ENCODE peak calls at places on chromosome 19, in six cellular contexts. J is ascending aorta, X is uterus, A is thyroid gland, Q is right lobe of liver, F is tibial nerve. O is an unnamed sample.

GRCh38 chr19:45528744-45529453 is 21.6 kb downstream of the VASP start:
- DNase-seq in J (no peak), X (no peak), A (peak; percentile 70), Q (no peak), F (no peak), O (no peak)

GRCh38 chr19:56167064-56167578 is 8.7 kb upstream of the GALP start:
- DNase-seq in J (no peak), X (no peak), A (no peak), Q (no peak), F (no peak), O (no peak)

GRCh38 chr19:44785271-44785670 is 7.6 kb downstream of the CBLC start:
- DNase-seq in J (no peak), X (no peak), A (no peak), Q (no peak), F (no peak), O (no peak)

GRCh38 chr19:20333508-20333907 is 166.5 kb downstream of the ZNF486 start:
- DNase-seq in J (no peak), X (no peak), A (no peak), Q (no peak), F (no peak), O (no peak)

GRCh38 chr19:10766049-10766623 is 48.3 kb downstream of the DNM2 start:
- DNase-seq in J (no peak), X (no peak), A (peak; percentile 74), Q (no peak), F (no peak), O (no peak)

GRCh38 chr19:45177817-45178261 is at the start of gene TRAPPC6A:
- DNase-seq in J (no peak), X (no peak), A (no peak), Q (no peak), F (no peak), O (no peak)

GRCh38 chr19:447064-447426 is 13.8 kb downstream of the SHC2 start:
- DNase-seq in J (no peak), X (no peak), A (no peak), Q (peak; percentile 62), F (no peak), O (no peak)

GRCh38 chr19:15479391-15480345 is at the start of gene PGLYRP2:
- DNase-seq in J (no peak), X (no peak), A (peak; percentile 92), Q (peak; percentile 72), F (no peak), O (no peak)

GRCh38 chr19:12721656-12722565 is 1.8 kb downstream of the TNPO2 start:
- DNase-seq in J (no peak), X (peak; percentile 75), A (peak; percentile 69), Q (peak; percentile 65), F (no peak), O (no peak)

GRCh38 chr19:3544742-3545668 is 6.0 kb downstream of the TEKTIP1 start:
- DNase-seq in J (no peak), X (peak; percentile 69), A (peak; percentile 49), Q (peak; percentile 76), F (peak; percentile 56), O (peak; percentile 39)

GRCh38 chr19:46537136-46538097 is 41.8 kb upstream of the PNMA8B start:
- DNase-seq in J (no peak), X (peak; percentile 52), A (peak; percentile 40), Q (peak; percentile 57), F (peak; percentile 44), O (no peak)

GRCh38 chr19:38949580-38950367 is 19.0 kb downstream of the MRPS12 start:
- DNase-seq in J (peak; percentile 42), X (peak; percentile 78), A (peak; percentile 71), Q (peak; percentile 86), F (peak; percentile 57), O (no peak)

GRCh38 chr19:46082728-46083050 is 41.8 kb downstream of the IGFL3 start:
- DNase-seq in J (no peak), X (no peak), A (no peak), Q (no peak), F (no peak), O (no peak)

GRCh38 chr19:28652790-28653189 is 560.2 kb downstream of the UQCRFS1 start:
- DNase-seq in J (no peak), X (no peak), A (no peak), Q (no peak), F (no peak), O (no peak)

GRCh38 chr19:40360020-40360686 is 11.7 kb downstream of the PLD3 start:
- DNase-seq in J (no peak), X (no peak), A (no peak), Q (no peak), F (no peak), O (no peak)

GRCh38 chr19:3606690-3607289 is at the start of gene TBXA2R:
- DNase-seq in J (peak; percentile 35), X (peak; percentile 86), A (peak; percentile 42), Q (peak; percentile 78), F (peak; percentile 78), O (no peak)

GRCh38 chr19:44576843-44577565 is 36.4 kb upstream of the IGSF23 start:
- DNase-seq in J (no peak), X (no peak), A (peak; percentile 32), Q (peak; percentile 40), F (no peak), O (no peak)

GRCh38 chr19:28869459-28869858 is 343.5 kb downstream of the UQCRFS1 start:
- DNase-seq in J (no peak), X (no peak), A (no peak), Q (no peak), F (no peak), O (no peak)

GRCh38 chr19:801861-802496 is 4.7 kb downstream of the PTBP1 start:
- DNase-seq in J (no peak), X (peak; percentile 52), A (peak; percentile 72), Q (peak; percentile 49), F (no peak), O (no peak)

GRCh38 chr19:4375164-4375619 is 25.2 kb downstream of the SH3GL1 start:
- DNase-seq in J (no peak), X (no peak), A (peak; percentile 84), Q (no peak), F (no peak), O (no peak)

GRCh38 chr19:44072543-44073401 is 813 bp downstream of the ZNF284 start:
- DNase-seq in J (no peak), X (no peak), A (no peak), Q (no peak), F (no peak), O (no peak)

GRCh38 chr19:3253270-3253669 is 28.8 kb downstream of the CELF5 start:
- DNase-seq in J (no peak), X (no peak), A (no peak), Q (no peak), F (no peak), O (no peak)

GRCh38 chr19:46494115-46494935 is 1.3 kb downstream of the PNMA8B start:
- DNase-seq in J (no peak), X (no peak), A (no peak), Q (peak; percentile 20), F (no peak), O (no peak)

GRCh38 chr19:2048959-2049740 is 1.9 kb downstream of the MKNK2 start:
- DNase-seq in J (no peak), X (no peak), A (peak; percentile 92), Q (no peak), F (no peak), O (no peak)

GRCh38 chr19:2050991-2051770 is at the start of gene MKNK2:
- DNase-seq in J (no peak), X (peak; percentile 93), A (peak; percentile 88), Q (peak; percentile 97), F (peak; percentile 89), O (no peak)

GRCh38 chr19:2049741-2050348 is 1.2 kb downstream of the MKNK2 start:
- DNase-seq in J (peak; percentile 76), X (peak; percentile 80), A (peak; percentile 97), Q (peak; percentile 85), F (peak; percentile 80), O (no peak)

GRCh38 chr19:2051771-2052704 is 994 bp upstream of the MKNK2 start:
- DNase-seq in J (no peak), X (peak; percentile 74), A (peak; percentile 38), Q (peak; percentile 80), F (no peak), O (no peak)

DNA sequence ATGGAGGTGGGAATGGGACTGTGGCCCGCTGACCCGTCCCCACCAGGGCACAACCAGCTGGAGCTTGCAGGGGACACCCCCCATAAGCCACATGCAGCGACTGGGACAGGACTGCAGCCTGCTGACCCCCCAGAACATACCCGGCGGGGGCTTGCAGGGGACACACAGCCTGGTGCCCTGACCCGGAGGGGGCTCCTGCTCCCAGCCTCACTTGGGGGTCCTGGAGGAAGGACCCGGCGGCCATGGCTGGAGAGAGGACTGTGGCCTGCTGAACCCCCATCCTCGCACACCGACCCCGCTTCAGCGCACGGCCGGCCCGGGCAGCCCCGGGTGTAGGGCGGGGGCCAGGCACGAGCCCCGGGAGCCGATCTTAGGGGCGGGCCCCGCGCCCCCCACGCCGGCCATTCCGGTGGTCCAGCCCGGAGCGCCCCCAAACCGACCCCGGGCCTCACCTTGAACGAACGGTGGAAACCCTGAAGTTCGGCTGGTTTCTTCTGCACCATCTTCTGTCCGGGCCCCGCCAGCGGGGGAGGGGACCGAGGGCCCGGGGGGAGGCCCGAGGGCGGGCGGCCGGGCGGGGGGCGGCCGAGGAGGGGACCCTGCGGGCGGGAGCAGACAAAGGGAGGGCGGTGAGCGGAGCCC is 574 bp downstream of the MKNK2 start:
- DNase-seq in J (no peak), X (no peak), A (peak; percentile 30), Q (peak; percentile 57), F (no peak), O (no peak)
- H3K4me3 ChIP-seq in J (peak overlapping the region; percentile 98), X (peak overlapping the region; percentile 96), A (peak overlapping the region; percentile 98), Q (peak overlapping the region; percentile 93), F (peak overlapping the region; percentile 99), O (peak overlapping the region; percentile 84)

DNA sequence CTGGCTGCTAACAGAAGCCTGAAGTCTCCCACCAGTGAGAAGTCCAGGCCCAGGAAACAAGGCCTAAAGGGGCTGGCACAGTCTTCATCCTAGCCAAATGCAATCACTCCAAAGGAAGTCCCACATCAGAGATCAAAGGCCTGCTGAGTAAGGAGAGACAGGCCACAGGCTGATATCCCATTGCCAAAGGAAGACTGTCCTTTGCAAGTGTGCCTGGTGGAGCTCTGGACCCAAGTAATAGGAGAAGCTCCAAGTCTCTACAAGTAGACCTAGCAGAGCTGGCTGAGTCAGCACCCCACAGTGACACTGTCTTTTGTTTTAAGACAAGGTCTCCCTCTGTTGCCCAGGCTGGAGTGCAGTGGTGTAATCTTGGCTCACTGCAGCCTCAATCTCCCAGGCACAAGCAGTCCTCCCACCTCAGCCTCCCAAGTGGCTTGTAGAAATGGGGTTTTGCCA is 4.5 kb downstream of the DBP start:
- DNase-seq in J (no peak), X (no peak), A (no peak), Q (no peak), F (no peak), O (no peak)
- H3K4me1 ChIP-seq in J (peaks cover 24% of the 10 kb centered on the region), X (peaks cover 11% of the 10 kb centered on the region), A (peaks cover 23% of the 10 kb centered on the region), Q (peaks cover 19% of the 10 kb centered on the region), F (peaks cover 84% of the 10 kb centered on the region), O (peaks cover 23% of the 10 kb centered on the region)

DNA sequence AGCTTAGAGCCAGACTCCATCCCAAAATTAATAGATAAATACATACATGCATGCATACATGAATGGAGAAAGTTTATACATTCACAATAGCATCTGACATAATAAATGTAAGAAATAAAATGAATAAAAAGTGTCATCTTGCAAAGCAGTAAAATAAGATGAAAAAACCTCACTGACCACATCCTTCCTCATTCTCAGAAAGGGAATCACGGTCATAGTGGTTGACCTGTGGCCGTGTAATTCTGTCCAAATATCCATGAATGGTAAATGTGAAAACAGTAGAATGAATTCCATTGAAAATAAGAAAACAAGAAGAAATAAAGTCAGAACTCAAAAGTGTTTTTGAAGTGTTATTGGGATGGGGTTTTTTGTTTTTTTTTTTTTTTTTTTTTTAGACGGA is 9.8 kb upstream of the CDC42EP5 start:
- DNase-seq in J (no peak), X (no peak), A (no peak), Q (no peak), F (no peak), O (no peak)
- H3K4me3 ChIP-seq in J (no peak overlapping the region), X (no peak overlapping the region), A (no peak overlapping the region), Q (no peak overlapping the region), F (no peak overlapping the region), O (no peak overlapping the region)

GRCh38 chr19:18104793-18105131 is 7.2 kb downstream of the MAST3 start:
- DNase-seq in J (no peak), X (no peak), A (no peak), Q (no peak), F (no peak), O (no peak)
- H3K4me1 ChIP-seq in J (peaks cover 4% of the 10 kb centered on the region), X (no peaks in the 10 kb centered on the region), A (peaks cover 5% of the 10 kb centered on the region), Q (peaks cover 5% of the 10 kb centered on the region), F (peaks cover 35% of the 10 kb centered on the region), O (no peaks in the 10 kb centered on the region)